ENCODE peak calls at places on chromosomes 1 and 21, in six cellular contexts. X, J, B, E, V and W are unnamed samples.

GRCh38 chr1:160066829-160067720 is 2.9 kb downstream of the KCNJ10 start:
- DNase-seq in X (no peak), J (no peak), B (no peak), E (no peak), V (no peak), W (no peak)

GRCh38 chr1:205543351-205544305 is 39.2 kb downstream of the CDK18 start:
- DNase-seq in X (peak; percentile 63), J (peak; percentile 88), B (peak; percentile 77), E (peak; percentile 37), V (peak; percentile 78), W (peak; percentile 53)

GRCh38 chr1:229027622-229028182 is 243.2 kb upstream of the RAB4A start:
- DNase-seq in X (no peak), J (no peak), B (no peak), E (peak; percentile 45), V (no peak), W (peak; percentile 4)

GRCh38 chr1:54791880-54792522 is 9.1 kb downstream of the TTC22 start:
- DNase-seq in X (peak; percentile 55), J (no peak), B (peak; percentile 13), E (no peak), V (peak; percentile 63), W (no peak)

GRCh38 chr1:81600363-81600762 is 200.4 kb upstream of the ADGRL2 start:
- DNase-seq in X (no peak), J (no peak), B (no peak), E (no peak), V (peak; percentile 23), W (no peak)

GRCh38 chr1:216705686-216706085 is 17.5 kb downstream of the ESRRG start:
- DNase-seq in X (no peak), J (no peak), B (no peak), E (no peak), V (peak; percentile 19), W (no peak)

GRCh38 chr1:201537028-201537427 is 1.9 kb upstream of the NAV1 start:
- DNase-seq in X (no peak), J (no peak), B (no peak), E (no peak), V (no peak), W (no peak)

GRCh38 chr21:26756491-26757159 is 88.6 kb downstream of the ADAMTS1 start:
- DNase-seq in X (no peak), J (peak; percentile 72), B (peak; percentile 73), E (no peak), V (no peak), W (peak; percentile 61)

GRCh38 chr1:64042331-64043100 is 160.9 kb upstream of the UBE2U start:
- DNase-seq in X (no peak), J (peak; percentile 98), B (peak; percentile 97), E (no peak), V (no peak), W (peak; percentile 68)

GRCh38 chr1:44785501-44786137 is 2.4 kb downstream of the BEST4 start:
- DNase-seq in X (no peak), J (no peak), B (no peak), E (no peak), V (no peak), W (no peak)

GRCh38 chr1:8517579-8518489 is 199.9 kb downstream of the SLC45A1 start:
- DNase-seq in X (no peak), J (no peak), B (peak; percentile 58), E (no peak), V (no peak), W (no peak)

GRCh38 chr1:64268653-64269557 is 65.5 kb downstream of the UBE2U start:
- DNase-seq in X (peak; percentile 83), J (peak; percentile 57), B (peak; percentile 82), E (peak; percentile 28), V (peak; percentile 57), W (peak; percentile 67)

GRCh38 chr1:39805385-39805784 is 16.7 kb upstream of the BMP8B start:
- DNase-seq in X (no peak), J (no peak), B (no peak), E (no peak), V (no peak), W (no peak)

GRCh38 chr21:37546949-37547614 is 180.5 kb downstream of the DYRK1A start:
- DNase-seq in X (no peak), J (peak; percentile 66), B (no peak), E (no peak), V (no peak), W (no peak)

GRCh38 chr21:35940074-35940927 is 120.0 kb downstream of the SETD4 start:
- DNase-seq in X (peak; percentile 61), J (peak; percentile 60), B (peak; percentile 78), E (peak; percentile 25), V (peak; percentile 34), W (peak; percentile 57)

GRCh38 chr1:93620841-93621210 is 60.8 kb downstream of the BCAR3 start:
- DNase-seq in X (no peak), J (peak; percentile 66), B (no peak), E (no peak), V (no peak), W (no peak)

GRCh38 chr1:26218906-26219494 is 15.0 kb upstream of the CEP85 start:
- DNase-seq in X (no peak), J (no peak), B (no peak), E (no peak), V (no peak), W (no peak)

GRCh38 chr1:213383465-213383864 is 332.4 kb downstream of the RPS6KC1 start:
- DNase-seq in X (no peak), J (no peak), B (no peak), E (no peak), V (no peak), W (no peak)

GRCh38 chr1:54297596-54298283 is 97.8 kb downstream of the MRPL37 start:
- DNase-seq in X (no peak), J (no peak), B (no peak), E (no peak), V (peak; percentile 80), W (no peak)

GRCh38 chr1:175369696-175370095 is 177.1 kb upstream of the KIAA0040 start:
- DNase-seq in X (no peak), J (no peak), B (no peak), E (no peak), V (no peak), W (no peak)

GRCh38 chr1:59699227-59699847 is 115.4 kb upstream of the HOOK1 start:
- DNase-seq in X (peak; percentile 18), J (no peak), B (peak; percentile 64), E (no peak), V (peak; percentile 31), W (no peak)

GRCh38 chr21:38995755-38996154 is 187.5 kb downstream of the PSMG1 start:
- DNase-seq in X (no peak), J (no peak), B (no peak), E (no peak), V (no peak), W (no peak)

GRCh38 chr1:163877016-163877415 is 555.3 kb downstream of the NUF2 start:
- DNase-seq in X (no peak), J (peak; percentile 16), B (no peak), E (no peak), V (no peak), W (peak; percentile 79)

GRCh38 chr1:163875927-163876320 is 554.2 kb downstream of the NUF2 start:
- DNase-seq in X (peak; percentile 9), J (peak; percentile 72), B (no peak), E (no peak), V (no peak), W (peak; percentile 89)

GRCh38 chr1:163874070-163874469 is 552.3 kb downstream of the NUF2 start:
- DNase-seq in X (no peak), J (no peak), B (no peak), E (no peak), V (peak; percentile 3), W (no peak)

GRCh38 chr1:163876546-163876945 is 554.8 kb downstream of the NUF2 start:
- DNase-seq in X (no peak), J (no peak), B (no peak), E (no peak), V (no peak), W (no peak)

DNA sequence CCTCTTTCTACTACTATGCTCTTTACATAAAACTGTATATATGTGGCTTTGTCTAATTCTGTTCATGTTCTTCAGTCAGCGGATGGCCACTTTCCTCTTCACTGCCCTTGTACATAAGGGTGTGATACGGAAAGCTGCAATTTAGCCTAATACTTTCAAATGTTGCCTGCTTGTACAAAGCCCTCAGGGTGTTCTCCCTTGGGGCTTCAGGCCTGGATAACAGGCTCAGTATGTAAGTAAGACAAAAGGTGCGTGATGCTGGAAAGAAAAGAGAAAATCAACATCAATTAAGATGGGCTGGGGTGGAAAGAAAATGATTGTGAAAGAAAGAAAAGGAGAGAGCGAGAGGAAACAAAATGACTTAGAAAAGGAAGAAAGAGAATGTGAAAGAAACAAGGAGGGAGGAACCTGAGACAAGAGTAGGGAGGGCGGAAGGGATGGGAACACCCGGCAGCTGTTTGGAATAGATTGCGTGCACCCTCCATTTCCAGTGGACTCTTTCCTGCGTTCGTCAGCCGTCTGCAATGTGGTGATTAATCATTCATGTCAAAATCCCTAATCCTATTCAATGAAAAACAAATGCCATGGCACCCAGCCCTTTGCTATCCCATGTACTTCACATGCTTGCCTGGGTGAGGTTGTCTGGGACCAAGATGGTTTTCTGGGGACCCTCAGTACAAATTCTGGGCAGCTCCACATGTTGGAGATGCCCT is 553.6 kb downstream of the NUF2 start:
- DNase-seq in X (peak; percentile 44), J (peak; percentile 86), B (no peak), E (no peak), V (no peak), W (peak; percentile 94)
- H3K4me3 ChIP-seq in X (no peak overlapping the region), J (peak overlapping the region; percentile 34), B (no peak overlapping the region), E (no peak overlapping the region), V (no peak overlapping the region), W (peak overlapping the region; percentile 2)

GRCh38 chr1:206922524-206922923 is 783 bp upstream of the FCMR start:
- DNase-seq in X (no peak), J (no peak), B (no peak), E (no peak), V (no peak), W (no peak)
- H3K4me3 ChIP-seq in X (no peak overlapping the region), J (no peak overlapping the region), B (no peak overlapping the region), E (no peak overlapping the region), V (no peak overlapping the region), W (no peak overlapping the region)

DNA sequence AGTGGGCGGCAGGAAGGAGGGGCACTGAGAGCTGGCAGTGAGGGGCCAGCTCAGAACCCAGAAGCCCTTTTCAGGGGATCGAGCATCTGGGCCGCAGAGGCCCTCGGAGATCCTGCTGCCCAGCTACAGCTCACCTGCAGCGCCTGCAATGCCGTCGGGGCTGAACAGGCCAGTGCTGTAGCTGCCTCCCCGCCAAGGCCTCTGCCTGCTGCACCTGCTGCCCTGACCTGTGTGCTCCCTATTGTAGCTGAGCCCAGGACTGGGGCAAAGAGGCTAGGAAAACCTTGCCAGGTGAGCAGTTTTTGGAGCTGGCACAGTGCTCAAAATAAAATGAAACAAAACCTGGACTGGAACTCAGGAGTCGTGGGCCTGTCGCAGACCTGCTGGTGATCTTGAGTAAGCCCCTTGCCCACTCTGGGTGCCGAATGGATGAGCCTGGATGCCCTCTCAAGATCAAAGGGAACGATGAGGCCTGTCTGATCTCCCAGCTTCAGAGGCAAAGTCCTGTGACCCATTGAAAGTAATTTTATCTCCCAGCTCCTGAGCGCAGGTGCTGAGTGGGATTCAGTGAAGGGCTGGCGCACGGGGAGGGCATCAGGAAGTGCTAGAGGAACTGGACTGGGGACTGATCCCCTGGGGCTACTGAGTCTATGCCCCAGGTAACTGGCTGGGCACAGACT is 154.6 kb downstream of the FOXD2 start:
- DNase-seq in X (no peak), J (no peak), B (no peak), E (no peak), V (no peak), W (no peak)
- H3K4me3 ChIP-seq in X (no peak overlapping the region), J (no peak overlapping the region), B (no peak overlapping the region), E (no peak overlapping the region), V (peak overlapping the region; percentile 23), W (no peak overlapping the region)

DNA sequence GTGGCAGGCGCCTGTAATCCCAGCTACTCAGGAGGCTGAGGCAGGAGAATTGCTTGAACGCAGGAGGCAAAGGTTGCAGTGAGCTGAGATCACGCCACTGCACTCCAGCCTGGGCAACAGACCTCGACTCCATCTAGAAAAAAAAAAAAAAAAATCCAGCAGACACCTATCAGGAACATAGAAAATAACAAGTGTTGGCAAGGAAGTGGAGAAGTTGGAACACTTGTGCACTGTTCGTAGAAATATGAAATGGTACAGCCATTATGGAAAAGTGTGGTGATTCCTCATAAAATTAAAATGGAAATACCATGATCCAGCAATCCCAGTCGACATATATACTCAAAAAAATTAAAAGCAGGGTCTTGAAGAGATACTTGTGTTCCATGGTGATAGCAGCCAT is 12.0 kb upstream of the C1orf162 start:
- DNase-seq in X (no peak), J (no peak), B (no peak), E (no peak), V (no peak), W (no peak)
- H3K4me3 ChIP-seq in X (no peak overlapping the region), J (no peak overlapping the region), B (no peak overlapping the region), E (no peak overlapping the region), V (no peak overlapping the region), W (no peak overlapping the region)